ENCODE peak calls at places on chromosomes 6 and 20, in seven cellular contexts. One of them, this sample, is unnamed.

GRCh38 chr20:53033176-53033575 is 61.0 kb downstream of the TSHZ2 start:
- DNase-seq in psoas muscle: no peak
- DNase-seq in AG10803: peak; percentile 12
- DNase-seq in uterus: no peak
- DNase-seq in coronary artery: no peak
- DNase-seq in fibroblast of the aortic adventitia: no peak
- DNase-seq in A549: no peak
- DNase-seq in this sample: no peak

GRCh38 chr6:104630955-104631354 is 228.8 kb downstream of the HACE1 start:
- DNase-seq in psoas muscle: no peak
- DNase-seq in fibroblast of the aortic adventitia: no peak
- DNase-seq in uterus: no peak
- DNase-seq in A549: no peak
- DNase-seq in AG10803: no peak
- DNase-seq in coronary artery: no peak
- DNase-seq in this sample: peak; percentile 15

GRCh38 chr6:28807682-28808280 is 116.0 kb downstream of the TRIM27 start:
- DNase-seq in psoas muscle: no peak
- DNase-seq in coronary artery: no peak
- DNase-seq in fibroblast of the aortic adventitia: peak; percentile 58
- DNase-seq in AG10803: peak; percentile 45
- DNase-seq in uterus: no peak
- DNase-seq in A549: no peak
- DNase-seq in this sample: peak; percentile 33

GRCh38 chr6:43724354-43724753 is 36.8 kb upstream of the MRPS18A start:
- DNase-seq in psoas muscle: no peak
- DNase-seq in fibroblast of the aortic adventitia: no peak
- DNase-seq in AG10803: no peak
- DNase-seq in A549: no peak
- DNase-seq in uterus: no peak
- DNase-seq in coronary artery: no peak
- DNase-seq in this sample: no peak

GRCh38 chr6:35687658-35688604 is 784 bp downstream of the FKBP5 start:
- DNase-seq in A549: peak; percentile 22
- DNase-seq in coronary artery: peak; percentile 81
- DNase-seq in uterus: peak; percentile 64
- DNase-seq in psoas muscle: peak; percentile 67
- DNase-seq in AG10803: peak; percentile 33
- DNase-seq in fibroblast of the aortic adventitia: peak; percentile 58
- DNase-seq in this sample: peak; percentile 57

GRCh38 chr20:2131366-2131765 is 29.7 kb downstream of the STK35 start:
- DNase-seq in A549: no peak
- DNase-seq in uterus: no peak
- DNase-seq in coronary artery: no peak
- DNase-seq in psoas muscle: no peak
- DNase-seq in fibroblast of the aortic adventitia: peak; percentile 66
- DNase-seq in AG10803: peak; percentile 56
- DNase-seq in this sample: no peak

GRCh38 chr20:57470666-57471495 is 54.1 kb downstream of the CTCFL start:
- DNase-seq in coronary artery: no peak
- DNase-seq in psoas muscle: no peak
- DNase-seq in AG10803: no peak
- DNase-seq in A549: no peak
- DNase-seq in fibroblast of the aortic adventitia: no peak
- DNase-seq in uterus: no peak
- DNase-seq in this sample: no peak

GRCh38 chr6:26472549-26473245 is 14.9 kb downstream of the BTN2A1 start:
- DNase-seq in uterus: no peak
- DNase-seq in psoas muscle: no peak
- DNase-seq in A549: no peak
- DNase-seq in AG10803: no peak
- DNase-seq in coronary artery: no peak
- DNase-seq in fibroblast of the aortic adventitia: no peak
- DNase-seq in this sample: no peak

GRCh38 chr20:59123011-59123676 is 40.5 kb upstream of the ZNF831 start:
- DNase-seq in coronary artery: peak; percentile 26
- DNase-seq in uterus: no peak
- DNase-seq in A549: no peak
- DNase-seq in fibroblast of the aortic adventitia: no peak
- DNase-seq in AG10803: no peak
- DNase-seq in psoas muscle: no peak
- DNase-seq in this sample: no peak

GRCh38 chr20:25437153-25437581 is 29.7 kb downstream of the GINS1 start:
- DNase-seq in AG10803: peak; percentile 23
- DNase-seq in A549: no peak
- DNase-seq in uterus: no peak
- DNase-seq in coronary artery: no peak
- DNase-seq in fibroblast of the aortic adventitia: peak; percentile 25
- DNase-seq in psoas muscle: no peak
- DNase-seq in this sample: no peak

GRCh38 chr6:136719280-136720044 is 72.8 kb downstream of the MAP3K5 start:
- DNase-seq in fibroblast of the aortic adventitia: peak; percentile 30
- DNase-seq in uterus: no peak
- DNase-seq in coronary artery: no peak
- DNase-seq in A549: no peak
- DNase-seq in psoas muscle: no peak
- DNase-seq in AG10803: peak; percentile 44
- DNase-seq in this sample: no peak

GRCh38 chr6:47044418-47044817 is 2.3 kb upstream of the ADGRF1 start:
- DNase-seq in uterus: no peak
- DNase-seq in fibroblast of the aortic adventitia: no peak
- DNase-seq in coronary artery: no peak
- DNase-seq in A549: no peak
- DNase-seq in psoas muscle: no peak
- DNase-seq in AG10803: no peak
- DNase-seq in this sample: no peak

GRCh38 chr6:112337209-112337638 is 9.9 kb upstream of the RFPL4B start:
- DNase-seq in AG10803: peak; percentile 88
- DNase-seq in psoas muscle: peak; percentile 31
- DNase-seq in uterus: peak; percentile 49
- DNase-seq in fibroblast of the aortic adventitia: peak; percentile 87
- DNase-seq in coronary artery: no peak
- DNase-seq in A549: peak; percentile 39
- DNase-seq in this sample: peak; percentile 65

GRCh38 chr6:43096451-43097097 is 20.5 kb downstream of the PTK7 start:
- DNase-seq in uterus: peak; percentile 70
- DNase-seq in fibroblast of the aortic adventitia: peak; percentile 92
- DNase-seq in psoas muscle: no peak
- DNase-seq in coronary artery: no peak
- DNase-seq in A549: no peak
- DNase-seq in AG10803: peak; percentile 96
- DNase-seq in this sample: peak; percentile 59

GRCh38 chr6:151475653-151476523 is 17.9 kb upstream of the CCDC170 start:
- DNase-seq in fibroblast of the aortic adventitia: peak; percentile 79
- DNase-seq in psoas muscle: peak; percentile 23
- DNase-seq in coronary artery: no peak
- DNase-seq in A549: peak; percentile 25
- DNase-seq in uterus: peak; percentile 50
- DNase-seq in AG10803: peak; percentile 52
- DNase-seq in this sample: peak; percentile 63

GRCh38 chr20:58127731-58128130 is 100.7 kb downstream of the ANKRD60 start:
- DNase-seq in uterus: peak; percentile 26
- DNase-seq in AG10803: peak; percentile 90
- DNase-seq in fibroblast of the aortic adventitia: peak; percentile 46
- DNase-seq in coronary artery: peak; percentile 40
- DNase-seq in psoas muscle: no peak
- DNase-seq in A549: no peak
- DNase-seq in this sample: peak; percentile 3

GRCh38 chr20:50788045-50788867 is 6.6 kb upstream of the BCAS4 start:
- DNase-seq in coronary artery: no peak
- DNase-seq in fibroblast of the aortic adventitia: peak; percentile 87
- DNase-seq in A549: peak; percentile 88
- DNase-seq in AG10803: peak; percentile 79
- DNase-seq in uterus: peak; percentile 69
- DNase-seq in psoas muscle: no peak
- DNase-seq in this sample: peak; percentile 87

GRCh38 chr6:74780831-74781230 is 425.0 kb downstream of the COL12A1 start:
- DNase-seq in AG10803: no peak
- DNase-seq in coronary artery: no peak
- DNase-seq in psoas muscle: no peak
- DNase-seq in fibroblast of the aortic adventitia: no peak
- DNase-seq in uterus: no peak
- DNase-seq in A549: no peak
- DNase-seq in this sample: no peak

GRCh38 chr6:44733868-44734267 is 346.4 kb downstream of the CDC5L start:
- DNase-seq in coronary artery: peak; percentile 64
- DNase-seq in A549: no peak
- DNase-seq in AG10803: no peak
- DNase-seq in psoas muscle: no peak
- DNase-seq in uterus: peak; percentile 22
- DNase-seq in fibroblast of the aortic adventitia: no peak
- DNase-seq in this sample: peak; percentile 45

GRCh38 chr6:136989591-136990578 is 54.9 kb downstream of the IL20RA start:
- DNase-seq in psoas muscle: no peak
- DNase-seq in coronary artery: no peak
- DNase-seq in fibroblast of the aortic adventitia: no peak
- DNase-seq in A549: no peak
- DNase-seq in uterus: peak; percentile 57
- DNase-seq in AG10803: no peak
- DNase-seq in this sample: no peak

GRCh38 chr20:38255389-38255788 is 5.1 kb downstream of the KIAA1755 start:
- DNase-seq in AG10803: peak; percentile 37
- DNase-seq in fibroblast of the aortic adventitia: peak; percentile 70
- DNase-seq in uterus: peak; percentile 40
- DNase-seq in A549: no peak
- DNase-seq in coronary artery: no peak
- DNase-seq in psoas muscle: no peak
- DNase-seq in this sample: no peak

GRCh38 chr6:84072452-84072997 is 39.0 kb downstream of the MRAP2 start:
- DNase-seq in A549: no peak
- DNase-seq in fibroblast of the aortic adventitia: no peak
- DNase-seq in psoas muscle: no peak
- DNase-seq in AG10803: no peak
- DNase-seq in uterus: no peak
- DNase-seq in coronary artery: no peak
- DNase-seq in this sample: no peak

GRCh38 chr20:37389241-37389747 is 43.4 kb downstream of the SRC start:
- DNase-seq in AG10803: no peak
- DNase-seq in fibroblast of the aortic adventitia: no peak
- DNase-seq in psoas muscle: no peak
- DNase-seq in uterus: peak; percentile 12
- DNase-seq in A549: no peak
- DNase-seq in coronary artery: peak; percentile 66
- DNase-seq in this sample: no peak

GRCh38 chr6:23637296-23637695 is 488.7 kb upstream of the NRSN1 start:
- DNase-seq in A549: no peak
- DNase-seq in psoas muscle: no peak
- DNase-seq in coronary artery: no peak
- DNase-seq in fibroblast of the aortic adventitia: no peak
- DNase-seq in uterus: no peak
- DNase-seq in AG10803: no peak
- DNase-seq in this sample: no peak

GRCh38 chr6:136063095-136063494 is 187.0 kb downstream of the MTFR2 start:
- DNase-seq in AG10803: peak; percentile 69
- DNase-seq in coronary artery: no peak
- DNase-seq in A549: no peak
- DNase-seq in fibroblast of the aortic adventitia: peak; percentile 65
- DNase-seq in psoas muscle: no peak
- DNase-seq in uterus: no peak
- DNase-seq in this sample: peak; percentile 92

GRCh38 chr6:106512048-106512957 is 117.0 kb downstream of the RTN4IP1 start:
- DNase-seq in psoas muscle: peak; percentile 70
- DNase-seq in A549: no peak
- DNase-seq in uterus: peak; percentile 47
- DNase-seq in fibroblast of the aortic adventitia: peak; percentile 59
- DNase-seq in AG10803: peak; percentile 38
- DNase-seq in coronary artery: peak; percentile 80
- DNase-seq in this sample: peak; percentile 59

GRCh38 chr6:97978855-97979271 is 695.8 kb upstream of the MMS22L start:
- DNase-seq in fibroblast of the aortic adventitia: no peak
- DNase-seq in AG10803: no peak
- DNase-seq in A549: no peak
- DNase-seq in uterus: no peak
- DNase-seq in psoas muscle: no peak
- DNase-seq in coronary artery: no peak
- DNase-seq in this sample: no peak
- TF ChIP-seq CTCF in fibroblast of the aortic adventitia: no peak
- TF ChIP-seq CTCF in AG10803: no peak
- TF ChIP-seq CTCF in A549: peak; percentile 14
- TF ChIP-seq CTCF in uterus: no peak
- TF ChIP-seq CTCF in psoas muscle: no peak
- TF ChIP-seq CTCF in coronary artery: no peak
- TF ChIP-seq CTCF in this sample: no peak

GRCh38 chr20:35437599-35437998 is 429 bp downstream of the GDF5 start:
- DNase-seq in coronary artery: no peak
- DNase-seq in AG10803: no peak
- DNase-seq in fibroblast of the aortic adventitia: no peak
- DNase-seq in uterus: no peak
- DNase-seq in psoas muscle: no peak
- DNase-seq in A549: no peak
- DNase-seq in this sample: no peak

GRCh38 chr20:35432430-35432735 is 5.6 kb downstream of the GDF5 start:
- DNase-seq in AG10803: no peak
- DNase-seq in fibroblast of the aortic adventitia: no peak
- DNase-seq in uterus: no peak
- DNase-seq in coronary artery: no peak
- DNase-seq in A549: no peak
- DNase-seq in psoas muscle: no peak
- DNase-seq in this sample: no peak

GRCh38 chr20:35433337-35433736 is 4.7 kb downstream of the GDF5 start:
- DNase-seq in uterus: no peak
- DNase-seq in AG10803: no peak
- DNase-seq in fibroblast of the aortic adventitia: no peak
- DNase-seq in coronary artery: no peak
- DNase-seq in A549: no peak
- DNase-seq in psoas muscle: no peak
- DNase-seq in this sample: no peak

GRCh38 chr20:35434085-35435005 is 3.7 kb downstream of the GDF5 start:
- DNase-seq in uterus: no peak
- DNase-seq in psoas muscle: peak; percentile 62
- DNase-seq in fibroblast of the aortic adventitia: peak; percentile 42
- DNase-seq in AG10803: peak; percentile 29
- DNase-seq in coronary artery: no peak
- DNase-seq in A549: no peak
- DNase-seq in this sample: peak; percentile 13

GRCh38 chr20:35436175-35436568 is 1.9 kb downstream of the GDF5 start:
- DNase-seq in fibroblast of the aortic adventitia: no peak
- DNase-seq in AG10803: no peak
- DNase-seq in A549: no peak
- DNase-seq in psoas muscle: no peak
- DNase-seq in uterus: no peak
- DNase-seq in coronary artery: no peak
- DNase-seq in this sample: no peak
- H3K4me3 ChIP-seq in fibroblast of the aortic adventitia: peak overlapping the region; percentile 61
- H3K4me3 ChIP-seq in AG10803: peak overlapping the region; percentile 47
- H3K4me3 ChIP-seq in A549: no peak overlapping the region
- H3K4me3 ChIP-seq in psoas muscle: no peak overlapping the region
- H3K4me3 ChIP-seq in uterus: no peak overlapping the region
- H3K4me3 ChIP-seq in coronary artery: no peak overlapping the region
- H3K4me3 ChIP-seq in this sample: no peak overlapping the region

GRCh38 chr6:91895592-91895991 is 1308.7 kb upstream of the MAP3K7 start:
- DNase-seq in A549: no peak
- DNase-seq in AG10803: no peak
- DNase-seq in psoas muscle: no peak
- DNase-seq in uterus: no peak
- DNase-seq in fibroblast of the aortic adventitia: no peak
- DNase-seq in coronary artery: no peak
- DNase-seq in this sample: peak; percentile 0
- TF ChIP-seq CTCF in A549: no peak
- TF ChIP-seq CTCF in AG10803: no peak
- TF ChIP-seq CTCF in psoas muscle: no peak
- TF ChIP-seq CTCF in uterus: no peak
- TF ChIP-seq CTCF in fibroblast of the aortic adventitia: no peak
- TF ChIP-seq CTCF in coronary artery: no peak
- TF ChIP-seq CTCF in this sample: no peak

GRCh38 chr6:1312193-1312443 is 220 bp downstream of the FOXQ1 start:
- DNase-seq in AG10803: no peak
- DNase-seq in fibroblast of the aortic adventitia: no peak
- DNase-seq in psoas muscle: no peak
- DNase-seq in coronary artery: no peak
- DNase-seq in A549: no peak
- DNase-seq in uterus: no peak
- DNase-seq in this sample: peak; percentile 24
- H3K4me3 ChIP-seq in AG10803: peak overlapping the region; percentile 52
- H3K4me3 ChIP-seq in fibroblast of the aortic adventitia: peak overlapping the region; percentile 53
- H3K4me3 ChIP-seq in psoas muscle: peak overlapping the region; percentile 63
- H3K4me3 ChIP-seq in coronary artery: peak overlapping the region; percentile 69
- H3K4me3 ChIP-seq in A549: peak overlapping the region; percentile 64
- H3K4me3 ChIP-seq in uterus: no peak overlapping the region
- H3K4me3 ChIP-seq in this sample: peak overlapping the region; percentile 53

This sample was measured in fibroblast of villous mesenchyme.